ENCODE peak calls at places on chromosomes 16 and 17, in six cellular contexts. A is T-helper 1 cell; X is stimulated activated CD8-positive, alpha-beta memory T cell treated with anti-CD3 and anti-CD28 coated beads, Interleukin-2, amount 100 ng/mL, for 48 hours; S is HTR-8/SVneo; J is stimulated activated effector memory CD8-positive, alpha-beta T cell treated with anti-CD3 and anti-CD28 coated beads, Interleukin-12 subunit alpha, Interleukin-12 subunit beta, amount 100 ng/mL, for 72 hours; E is B cell. F is an unnamed sample.

GRCh38 chr16:72172105-72173034 is at the start of gene PMFBP1:
- DNase-seq in A (no peak), X (no peak), S (no peak), J (no peak), E (peak), F (no peak)

GRCh38 chr17:40664582-40665333 is at the start of gene KRT222:
- DNase-seq in A (no peak), X (no peak), S (no peak), J (no peak), E (no peak), F (no peak)

GRCh38 chr16:57759541-57760356 is 24.2 kb downstream of the KATNB1 start:
- DNase-seq in A (no peak), X (no peak), S (no peak), J (no peak), E (no peak), F (no peak)

GRCh38 chr16:78995441-78995840 is 605.1 kb downstream of the MAF start:
- DNase-seq in A (no peak), X (no peak), S (no peak), J (no peak), E (no peak), F (no peak)

GRCh38 chr16:57530531-57531252 is 5.7 kb downstream of the CCDC102A start:
- DNase-seq in A (no peak), X (no peak), S (no peak), J (no peak), E (no peak), F (peak)

GRCh38 chr17:44071198-44071520 is 624 bp downstream of the G6PC3 start:
- DNase-seq in A (no peak), X (no peak), S (no peak), J (no peak), E (no peak), F (no peak)

GRCh38 chr17:2011421-2012371 is 13.4 kb downstream of the RTN4RL1 start:
- DNase-seq in A (no peak), X (no peak), S (peak), J (no peak), E (no peak), F (peak)

GRCh38 chr17:7843536-7844291 is 9.7 kb downstream of the KDM6B start:
- DNase-seq in A (peak), X (peak), S (peak), J (peak), E (peak), F (peak)

F was measured in upper lobe of left lung.